ENCODE peak calls at places on chromosome 4, in eight cellular contexts. O, M, X, Z, L, R, H and S are unnamed samples.

GRCh38 chr4:98744372-98745150 is 86.2 kb upstream of the TSPAN5 start:
- DNase-seq in O (no peak), M (no peak), X (peak; percentile 11), Z (no peak), L (no peak), R (no peak), H (no peak), S (no peak)

GRCh38 chr4:123744664-123745290 is 348.2 kb downstream of the SPRY1 start:
- DNase-seq in O (no peak), M (no peak), X (peak; percentile 98), Z (peak; percentile 82), L (peak; percentile 3), R (no peak), H (no peak), S (no peak)

GRCh38 chr4:135838889-135839288 is 1637.3 kb upstream of the PABPC4L start:
- DNase-seq in O (peak; percentile 27), M (peak; percentile 3), X (no peak), Z (peak; percentile 45), L (peak; percentile 87), R (no peak), H (no peak), S (no peak)

GRCh38 chr4:139014391-139015268 is 951 bp upstream of the NOCT start:
- DNase-seq in O (peak; percentile 38), M (peak; percentile 88), X (peak; percentile 96), Z (peak; percentile 87), L (peak; percentile 94), R (no peak), H (no peak), S (no peak)

GRCh38 chr4:105709081-105709450 is 482 bp downstream of the GSTCD start:
- DNase-seq in O (peak; percentile 12), M (no peak), X (peak; percentile 18), Z (peak; percentile 11), L (peak; percentile 24), R (no peak), H (no peak), S (no peak)

GRCh38 chr4:1627417-1628313 is 56.4 kb downstream of the FAM53A start:
- DNase-seq in O (no peak), M (no peak), X (no peak), Z (no peak), L (no peak), R (no peak), H (no peak), S (no peak)

GRCh38 chr4:88060431-88060830 is 53.0 kb downstream of the PKD2 start:
- DNase-seq in O (no peak), M (no peak), X (no peak), Z (peak; percentile 56), L (peak; percentile 3), R (no peak), H (no peak), S (no peak)

GRCh38 chr4:38985363-38986065 is 46.7 kb downstream of the TMEM156 start:
- DNase-seq in O (no peak), M (no peak), X (no peak), Z (peak; percentile 27), L (no peak), R (no peak), H (no peak), S (no peak)

GRCh38 chr4:148044889-148045352 is 313.0 kb downstream of the ARHGAP10 start:
- DNase-seq in O (no peak), M (no peak), X (peak; percentile 23), Z (peak; percentile 31), L (peak; percentile 30), R (no peak), H (no peak), S (no peak)

GRCh38 chr4:156496797-156497196 is 474.8 kb downstream of the PDGFC start:
- DNase-seq in O (no peak), M (peak; percentile 77), X (no peak), Z (no peak), L (peak; percentile 76), R (no peak), H (no peak), S (no peak)

GRCh38 chr4:155679343-155679742 is 12.7 kb downstream of the GUCY1A1 start:
- DNase-seq in O (no peak), M (no peak), X (peak; percentile 71), Z (peak; percentile 90), L (no peak), R (no peak), H (no peak), S (no peak)

GRCh38 chr4:83241132-83241531 is 43.5 kb downstream of the COQ2 start:
- DNase-seq in O (no peak), M (no peak), X (no peak), Z (no peak), L (no peak), R (no peak), H (no peak), S (no peak)

GRCh38 chr4:71206763-71207162 is 132.1 kb upstream of the SLC4A4 start:
- DNase-seq in O (no peak), M (peak; percentile 75), X (no peak), Z (peak; percentile 74), L (peak; percentile 78), R (no peak), H (no peak), S (no peak)

GRCh38 chr4:139550724-139551429 is 5.1 kb downstream of the SETD7 start:
- DNase-seq in O (no peak), M (no peak), X (peak; percentile 71), Z (peak; percentile 47), L (peak; percentile 55), R (no peak), H (no peak), S (no peak)

GRCh38 chr4:86554641-86555040 is 39.5 kb upstream of the PTPN13 start:
- DNase-seq in O (no peak), M (no peak), X (no peak), Z (peak; percentile 16), L (peak; percentile 38), R (no peak), H (no peak), S (no peak)

GRCh38 chr4:34250562-34250961 is 1993.8 kb downstream of the ARAP2 start:
- DNase-seq in O (no peak), M (peak; percentile 36), X (peak; percentile 80), Z (peak; percentile 71), L (peak; percentile 10), R (no peak), H (no peak), S (no peak)

GRCh38 chr4:165662341-165662740 is 210.7 kb upstream of the TLL1 start:
- DNase-seq in O (no peak), M (no peak), X (peak; percentile 68), Z (no peak), L (peak; percentile 59), R (no peak), H (no peak), S (no peak)

GRCh38 chr4:87236851-87237250 is 16.4 kb upstream of the KLHL8 start:
- DNase-seq in O (no peak), M (no peak), X (no peak), Z (no peak), L (no peak), R (no peak), H (no peak), S (no peak)

GRCh38 chr4:6693274-6694176 is at the start of gene S100P:
- DNase-seq in O (no peak), M (no peak), X (peak; percentile 21), Z (no peak), L (no peak), R (no peak), H (no peak), S (no peak)

GRCh38 chr4:145618210-145618911 is 824 bp upstream of the MMAA start:
- DNase-seq in O (peak; percentile 24), M (peak; percentile 8), X (no peak), Z (peak; percentile 22), L (no peak), R (no peak), H (no peak), S (no peak)

GRCh38 chr4:26051278-26051677 is 137.3 kb downstream of the SMIM20 start:
- DNase-seq in O (no peak), M (no peak), X (peak; percentile 10), Z (no peak), L (no peak), R (no peak), H (no peak), S (no peak)

GRCh38 chr4:11428161-11428700 is 463 bp downstream of the HS3ST1 start:
- DNase-seq in O (no peak), M (no peak), X (no peak), Z (no peak), L (peak; percentile 6), R (no peak), H (peak; percentile 34), S (no peak)

GRCh38 chr4:21765810-21766407 is 182.7 kb downstream of the KCNIP4 start:
- DNase-seq in O (peak; percentile 51), M (peak; percentile 32), X (peak; percentile 61), Z (peak; percentile 45), L (peak; percentile 62), R (no peak), H (no peak), S (no peak)

GRCh38 chr4:89829470-89830138 is 7.4 kb downstream of the SNCA start:
- DNase-seq in O (no peak), M (no peak), X (peak; percentile 31), Z (peak; percentile 20), L (peak; percentile 4), R (peak; percentile 14), H (peak; percentile 29), S (peak; percentile 48)

GRCh38 chr4:17497890-17498523 is 13.9 kb downstream of the QDPR start:
- DNase-seq in O (no peak), M (no peak), X (no peak), Z (peak; percentile 35), L (no peak), R (no peak), H (no peak), S (no peak)

GRCh38 chr4:10160280-10160856 is 43.8 kb upstream of the WDR1 start:
- DNase-seq in O (no peak), M (peak; percentile 41), X (peak; percentile 69), Z (peak; percentile 33), L (no peak), R (no peak), H (no peak), S (no peak)

GRCh38 chr4:99462875-99463464 is 27.8 kb upstream of the ADH7 start:
- DNase-seq in O (peak; percentile 56), M (peak; percentile 58), X (peak; percentile 82), Z (peak; percentile 73), L (peak; percentile 76), R (peak; percentile 11), H (peak; percentile 2), S (peak; percentile 3)

GRCh38 chr4:187209921-187210613 is 486.4 kb upstream of the FAT1 start:
- DNase-seq in O (no peak), M (peak; percentile 96), X (peak; percentile 11), Z (peak; percentile 50), L (peak; percentile 88), R (no peak), H (no peak), S (no peak)

GRCh38 chr4:13590766-13591165 is 36.8 kb downstream of the BOD1L1 start:
- DNase-seq in O (no peak), M (no peak), X (no peak), Z (no peak), L (no peak), R (no peak), H (no peak), S (no peak)

GRCh38 chr4:54497947-54498346 is 159.8 kb upstream of the KIT start:
- DNase-seq in O (no peak), M (no peak), X (no peak), Z (no peak), L (no peak), R (no peak), H (no peak), S (no peak)